ENCODE peak calls at places on chromosomes 5 and 9, in six cellular contexts. S is NCI-H1436; Z is activated T-helper 1 cell treated with anti-CD3 and anti-CD28 coated beads, Interleukin-2, amount 50 U/mL, for 16 hours; K is GM23248; Y is SJSA1; E is germinal center. M is an unnamed sample.

GRCh38 chr9:135468866-135469521 is 10.6 kb upstream of the PPP1R26 start:
- DNase-seq in Z (no peak), K (peak), Y (peak), S (no peak), E (no peak), M (peak)

GRCh38 chr5:139949710-139950109 is 93.4 kb downstream of the NRG2 start:
- DNase-seq in S (no peak), K (no peak), Y (peak), E (no peak), Z (no peak), M (no peak)

GRCh38 chr5:150740992-150741391 is 17.8 kb downstream of the DCTN4 start:
- DNase-seq in K (no peak), S (no peak), Y (no peak), E (no peak), Z (no peak), M (no peak)

GRCh38 chr5:1926071-1926440 is 43.3 kb upstream of the IRX4 start:
- DNase-seq in K (no peak), Y (peak), S (no peak), Z (no peak), E (no peak), M (no peak)

GRCh38 chr9:105475302-105475701 is 27.5 kb downstream of the FSD1L start:
- DNase-seq in E (no peak), K (peak), Y (no peak), Z (no peak), S (no peak), M (peak)

GRCh38 chr5:15496886-15497285 is 3.1 kb upstream of the FBXL7 start:
- DNase-seq in K (no peak), Z (no peak), E (no peak), Y (no peak), S (no peak), M (no peak)

GRCh38 chr9:105309531-105309931 is 65.1 kb downstream of the SLC44A1 start:
- DNase-seq in E (no peak), K (peak), Z (no peak), Y (no peak), S (no peak), M (peak)

GRCh38 chr5:85648495-85648894 is 969.2 kb upstream of the COX7C start:
- DNase-seq in Z (no peak), Y (no peak), K (no peak), S (no peak), E (no peak), M (no peak)

GRCh38 chr9:108784998-108785397 is 70.8 kb downstream of the ACTL7B start:
- DNase-seq in Y (no peak), K (peak), S (no peak), Z (no peak), E (no peak), M (peak)

GRCh38 chr5:124102491-124102890 is 590.5 kb downstream of the CSNK1G3 start:
- DNase-seq in E (no peak), Z (no peak), K (no peak), S (no peak), Y (no peak), M (no peak)

GRCh38 chr9:10354591-10354990 is 258.2 kb downstream of the PTPRD start:
- DNase-seq in S (no peak), E (no peak), Z (no peak), K (no peak), Y (no peak), M (no peak)

GRCh38 chr5:134503937-134504437 is 21.5 kb upstream of the JADE2 start:
- DNase-seq in K (peak), E (no peak), Y (no peak), Z (no peak), S (no peak), M (peak)

GRCh38 chr9:136206602-136207333 is 1.8 kb upstream of the LHX3 start:
- DNase-seq in K (no peak), Z (no peak), E (no peak), S (no peak), Y (no peak), M (no peak)

GRCh38 chr9:134372621-134373267 is 46.5 kb downstream of the RXRA start:
- DNase-seq in S (no peak), K (peak), E (no peak), Z (no peak), Y (peak), M (peak)

GRCh38 chr9:134983506-134984371 is 66.0 kb upstream of the FCN1 start:
- DNase-seq in K (no peak), S (no peak), Z (no peak), E (no peak), Y (no peak), M (no peak)

GRCh38 chr5:135337064-135337463 is 62.0 kb downstream of the MACROH2A1 start:
- DNase-seq in E (no peak), Z (no peak), S (no peak), K (no peak), Y (no peak), M (no peak)

GRCh38 chr9:72588336-72588735 is 66.9 kb downstream of the TMC1 start:
- DNase-seq in K (peak), Z (no peak), S (no peak), Y (no peak), E (no peak), M (peak)

GRCh38 chr9:117936185-117936758 is 232.1 kb downstream of the TLR4 start:
- DNase-seq in E (peak), Y (no peak), K (no peak), S (no peak), Z (no peak), M (no peak)

GRCh38 chr9:89078860-89079259 is 87.6 kb downstream of the S1PR3 start:
- DNase-seq in K (peak), E (no peak), Y (no peak), Z (no peak), S (no peak), M (peak)

GRCh38 chr9:113579270-113580040 is 115.9 kb downstream of the RGS3 start:
- DNase-seq in E (peak), Y (no peak), S (no peak), Z (no peak), K (peak), M (no peak)

GRCh38 chr9:136181784-136182421 is 23.0 kb downstream of the LHX3 start:
- DNase-seq in Z (no peak), Y (no peak), K (no peak), E (no peak), S (no peak), M (no peak)

GRCh38 chr5:123350744-123351143 is 72.5 kb downstream of the CEP120 start:
- DNase-seq in K (peak), Z (no peak), E (no peak), S (no peak), Y (no peak), M (no peak)

GRCh38 chr9:2173861-2174260 is 158.7 kb downstream of the SMARCA2 start:
- DNase-seq in E (no peak), K (no peak), S (no peak), Z (no peak), Y (no peak), M (no peak)

GRCh38 chr5:29498860-29499259 is 1694.6 kb upstream of the CDH6 start:
- DNase-seq in Z (no peak), E (no peak), S (no peak), K (no peak), Y (no peak), M (no peak)

M was measured in fibroblast of the aortic adventitia.